ENCODE peak calls at places on chromosomes 11 and 22, in five cellular contexts. One of them, this sample, is unnamed.

GRCh38 chr11:1224491-1225385 is 1.9 kb downstream of the MUC5B start:
- DNase-seq in activated B cell treated with CpG ODN at 0.5 μM for 24 hours: no peak
- DNase-seq in fibroblast of mammary gland: no peak
- DNase-seq in CD8-positive, alpha-beta T cell: no peak
- DNase-seq in lower leg skin: no peak
- DNase-seq in this sample: peak; percentile 58

GRCh38 chr22:33542153-33542552 is 378.1 kb downstream of the LARGE1 start:
- DNase-seq in CD8-positive, alpha-beta T cell: no peak
- DNase-seq in activated B cell treated with CpG ODN at 0.5 μM for 24 hours: no peak
- DNase-seq in lower leg skin: no peak
- DNase-seq in fibroblast of mammary gland: peak; percentile 15
- DNase-seq in this sample: no peak

GRCh38 chr11:9613830-9614762 is 40.6 kb downstream of the WEE1 start:
- DNase-seq in lower leg skin: peak; percentile 74
- DNase-seq in fibroblast of mammary gland: peak; percentile 64
- DNase-seq in CD8-positive, alpha-beta T cell: peak; percentile 87
- DNase-seq in activated B cell treated with CpG ODN at 0.5 μM for 24 hours: peak; percentile 95
- DNase-seq in this sample: peak; percentile 87

GRCh38 chr11:69131644-69132300 is 24.0 kb upstream of the SMIM38 start:
- DNase-seq in activated B cell treated with CpG ODN at 0.5 μM for 24 hours: no peak
- DNase-seq in lower leg skin: peak; percentile 74
- DNase-seq in fibroblast of mammary gland: peak; percentile 63
- DNase-seq in CD8-positive, alpha-beta T cell: no peak
- DNase-seq in this sample: peak; percentile 82

GRCh38 chr11:90803366-90803765 is 580.5 kb upstream of the CHORDC1 start:
- DNase-seq in lower leg skin: no peak
- DNase-seq in activated B cell treated with CpG ODN at 0.5 μM for 24 hours: no peak
- DNase-seq in CD8-positive, alpha-beta T cell: no peak
- DNase-seq in fibroblast of mammary gland: no peak
- DNase-seq in this sample: no peak

GRCh38 chr11:78444726-78445125 is 27.1 kb upstream of the GAB2 start:
- DNase-seq in CD8-positive, alpha-beta T cell: no peak
- DNase-seq in activated B cell treated with CpG ODN at 0.5 μM for 24 hours: no peak
- DNase-seq in lower leg skin: no peak
- DNase-seq in fibroblast of mammary gland: no peak
- DNase-seq in this sample: no peak

GRCh38 chr11:116217006-116217405 is 555.8 kb downstream of the BUD13 start:
- DNase-seq in lower leg skin: no peak
- DNase-seq in activated B cell treated with CpG ODN at 0.5 μM for 24 hours: no peak
- DNase-seq in fibroblast of mammary gland: peak; percentile 39
- DNase-seq in CD8-positive, alpha-beta T cell: peak; percentile 12
- DNase-seq in this sample: no peak

GRCh38 chr22:21927174-21927823 is 25.3 kb downstream of the PPM1F start:
- DNase-seq in activated B cell treated with CpG ODN at 0.5 μM for 24 hours: no peak
- DNase-seq in fibroblast of mammary gland: no peak
- DNase-seq in lower leg skin: no peak
- DNase-seq in CD8-positive, alpha-beta T cell: no peak
- DNase-seq in this sample: peak; percentile 31

GRCh38 chr22:28016781-28017557 is 97.9 kb upstream of the PITPNB start:
- DNase-seq in lower leg skin: no peak
- DNase-seq in activated B cell treated with CpG ODN at 0.5 μM for 24 hours: peak; percentile 7
- DNase-seq in fibroblast of mammary gland: no peak
- DNase-seq in CD8-positive, alpha-beta T cell: no peak
- DNase-seq in this sample: no peak

GRCh38 chr22:50057868-50058311 is at the start of gene TTLL8:
- DNase-seq in activated B cell treated with CpG ODN at 0.5 μM for 24 hours: no peak
- DNase-seq in fibroblast of mammary gland: no peak
- DNase-seq in lower leg skin: no peak
- DNase-seq in CD8-positive, alpha-beta T cell: no peak
- DNase-seq in this sample: peak; percentile 33

GRCh38 chr22:19943665-19944026 is 2.0 kb upstream of the TXNRD2 start:
- DNase-seq in activated B cell treated with CpG ODN at 0.5 μM for 24 hours: no peak
- DNase-seq in lower leg skin: no peak
- DNase-seq in CD8-positive, alpha-beta T cell: no peak
- DNase-seq in fibroblast of mammary gland: peak; percentile 77
- DNase-seq in this sample: no peak

GRCh38 chr22:17077255-17077654 is 7.5 kb upstream of the IL17RA start:
- DNase-seq in activated B cell treated with CpG ODN at 0.5 μM for 24 hours: no peak
- DNase-seq in fibroblast of mammary gland: peak; percentile 72
- DNase-seq in lower leg skin: no peak
- DNase-seq in CD8-positive, alpha-beta T cell: no peak
- DNase-seq in this sample: no peak

GRCh38 chr11:46382644-46383403 is 1.4 kb downstream of the MDK start:
- DNase-seq in CD8-positive, alpha-beta T cell: no peak
- DNase-seq in fibroblast of mammary gland: peak; percentile 53
- DNase-seq in lower leg skin: no peak
- DNase-seq in activated B cell treated with CpG ODN at 0.5 μM for 24 hours: no peak
- DNase-seq in this sample: peak; percentile 47

GRCh38 chr11:27282141-27282590 is 80.8 kb downstream of the CCDC34 start:
- DNase-seq in fibroblast of mammary gland: peak; percentile 95
- DNase-seq in activated B cell treated with CpG ODN at 0.5 μM for 24 hours: no peak
- DNase-seq in lower leg skin: no peak
- DNase-seq in CD8-positive, alpha-beta T cell: no peak
- DNase-seq in this sample: no peak

GRCh38 chr22:17143101-17143500 is 16.0 kb downstream of the HDHD5 start:
- DNase-seq in fibroblast of mammary gland: no peak
- DNase-seq in activated B cell treated with CpG ODN at 0.5 μM for 24 hours: no peak
- DNase-seq in CD8-positive, alpha-beta T cell: no peak
- DNase-seq in lower leg skin: no peak
- DNase-seq in this sample: no peak

GRCh38 chr11:10298342-10298741 is 4.3 kb upstream of the SBF2 start:
- DNase-seq in fibroblast of mammary gland: peak; percentile 90
- DNase-seq in lower leg skin: no peak
- DNase-seq in CD8-positive, alpha-beta T cell: peak; percentile 45
- DNase-seq in activated B cell treated with CpG ODN at 0.5 μM for 24 hours: no peak
- DNase-seq in this sample: no peak

GRCh38 chr11:77195071-77195705 is 67.1 kb downstream of the MYO7A start:
- DNase-seq in CD8-positive, alpha-beta T cell: no peak
- DNase-seq in lower leg skin: no peak
- DNase-seq in fibroblast of mammary gland: no peak
- DNase-seq in activated B cell treated with CpG ODN at 0.5 μM for 24 hours: no peak
- DNase-seq in this sample: no peak

GRCh38 chr22:48264586-48264985 is 1502.1 kb downstream of the TBC1D22A start:
- DNase-seq in activated B cell treated with CpG ODN at 0.5 μM for 24 hours: no peak
- DNase-seq in lower leg skin: no peak
- DNase-seq in fibroblast of mammary gland: no peak
- DNase-seq in CD8-positive, alpha-beta T cell: no peak
- DNase-seq in this sample: no peak

GRCh38 chr22:37198290-37199102 is 10.4 kb upstream of the C1QTNF6 start:
- DNase-seq in lower leg skin: peak; percentile 85
- DNase-seq in CD8-positive, alpha-beta T cell: peak; percentile 94
- DNase-seq in fibroblast of mammary gland: peak; percentile 73
- DNase-seq in activated B cell treated with CpG ODN at 0.5 μM for 24 hours: peak; percentile 88
- DNase-seq in this sample: peak; percentile 95

GRCh38 chr22:31917227-31917921 is 27.0 kb upstream of the YWHAH start:
- DNase-seq in fibroblast of mammary gland: no peak
- DNase-seq in activated B cell treated with CpG ODN at 0.5 μM for 24 hours: peak; percentile 34
- DNase-seq in CD8-positive, alpha-beta T cell: no peak
- DNase-seq in lower leg skin: no peak
- DNase-seq in this sample: no peak

GRCh38 chr11:117930668-117931330 is 1.6 kb upstream of the TMPRSS13 start:
- DNase-seq in activated B cell treated with CpG ODN at 0.5 μM for 24 hours: no peak
- DNase-seq in fibroblast of mammary gland: no peak
- DNase-seq in lower leg skin: no peak
- DNase-seq in CD8-positive, alpha-beta T cell: peak; percentile 34
- DNase-seq in this sample: no peak

GRCh38 chr22:42065408-42066132 is 5.0 kb downstream of the NAGA start:
- DNase-seq in fibroblast of mammary gland: no peak
- DNase-seq in activated B cell treated with CpG ODN at 0.5 μM for 24 hours: no peak
- DNase-seq in CD8-positive, alpha-beta T cell: no peak
- DNase-seq in lower leg skin: peak; percentile 7
- DNase-seq in this sample: no peak

GRCh38 chr11:108697872-108698473 is 33.1 kb downstream of the DDX10 start:
- DNase-seq in activated B cell treated with CpG ODN at 0.5 μM for 24 hours: no peak
- DNase-seq in lower leg skin: peak; percentile 56
- DNase-seq in CD8-positive, alpha-beta T cell: no peak
- DNase-seq in fibroblast of mammary gland: peak; percentile 84
- DNase-seq in this sample: peak; percentile 42

GRCh38 chr11:2173150-2173693 is 1.6 kb upstream of the TH start:
- DNase-seq in lower leg skin: no peak
- DNase-seq in CD8-positive, alpha-beta T cell: no peak
- DNase-seq in activated B cell treated with CpG ODN at 0.5 μM for 24 hours: no peak
- DNase-seq in fibroblast of mammary gland: no peak
- DNase-seq in this sample: peak; percentile 53

GRCh38 chr22:22943521-22944267 is 56.1 kb downstream of the IGLL5 start:
- DNase-seq in CD8-positive, alpha-beta T cell: no peak
- DNase-seq in activated B cell treated with CpG ODN at 0.5 μM for 24 hours: peak; percentile 30
- DNase-seq in fibroblast of mammary gland: no peak
- DNase-seq in lower leg skin: no peak
- DNase-seq in this sample: no peak

GRCh38 chr11:10528121-10528520 is 12.9 kb downstream of the RNF141 start:
- DNase-seq in fibroblast of mammary gland: no peak
- DNase-seq in CD8-positive, alpha-beta T cell: no peak
- DNase-seq in activated B cell treated with CpG ODN at 0.5 μM for 24 hours: no peak
- DNase-seq in lower leg skin: no peak
- DNase-seq in this sample: no peak

GRCh38 chr11:109960831-109961230 is 132.4 kb upstream of the ZC3H12C start:
- DNase-seq in activated B cell treated with CpG ODN at 0.5 μM for 24 hours: no peak
- DNase-seq in lower leg skin: peak; percentile 49
- DNase-seq in fibroblast of mammary gland: peak; percentile 96
- DNase-seq in CD8-positive, alpha-beta T cell: no peak
- DNase-seq in this sample: no peak

GRCh38 chr11:15911377-15912044 is 444.8 kb downstream of the SOX6 start:
- DNase-seq in CD8-positive, alpha-beta T cell: no peak
- DNase-seq in activated B cell treated with CpG ODN at 0.5 μM for 24 hours: no peak
- DNase-seq in lower leg skin: no peak
- DNase-seq in fibroblast of mammary gland: peak; percentile 35
- DNase-seq in this sample: no peak

GRCh38 chr11:56716379-56716854 is 17.5 kb downstream of the OR9G1 start:
- DNase-seq in lower leg skin: no peak
- DNase-seq in fibroblast of mammary gland: no peak
- DNase-seq in activated B cell treated with CpG ODN at 0.5 μM for 24 hours: no peak
- DNase-seq in CD8-positive, alpha-beta T cell: no peak
- DNase-seq in this sample: no peak

GRCh38 chr11:133403900-133404299 is 128.4 kb downstream of the OPCML start:
- DNase-seq in fibroblast of mammary gland: no peak
- DNase-seq in activated B cell treated with CpG ODN at 0.5 μM for 24 hours: no peak
- DNase-seq in lower leg skin: no peak
- DNase-seq in CD8-positive, alpha-beta T cell: no peak
- DNase-seq in this sample: no peak
- TF ChIP-seq CTCF in fibroblast of mammary gland: no peak
- TF ChIP-seq CTCF in activated B cell treated with CpG ODN at 0.5 μM for 24 hours: no peak
- TF ChIP-seq CTCF in lower leg skin: no peak
- TF ChIP-seq CTCF in CD8-positive, alpha-beta T cell: no peak
- TF ChIP-seq CTCF in this sample: peak; percentile 21

DNA sequence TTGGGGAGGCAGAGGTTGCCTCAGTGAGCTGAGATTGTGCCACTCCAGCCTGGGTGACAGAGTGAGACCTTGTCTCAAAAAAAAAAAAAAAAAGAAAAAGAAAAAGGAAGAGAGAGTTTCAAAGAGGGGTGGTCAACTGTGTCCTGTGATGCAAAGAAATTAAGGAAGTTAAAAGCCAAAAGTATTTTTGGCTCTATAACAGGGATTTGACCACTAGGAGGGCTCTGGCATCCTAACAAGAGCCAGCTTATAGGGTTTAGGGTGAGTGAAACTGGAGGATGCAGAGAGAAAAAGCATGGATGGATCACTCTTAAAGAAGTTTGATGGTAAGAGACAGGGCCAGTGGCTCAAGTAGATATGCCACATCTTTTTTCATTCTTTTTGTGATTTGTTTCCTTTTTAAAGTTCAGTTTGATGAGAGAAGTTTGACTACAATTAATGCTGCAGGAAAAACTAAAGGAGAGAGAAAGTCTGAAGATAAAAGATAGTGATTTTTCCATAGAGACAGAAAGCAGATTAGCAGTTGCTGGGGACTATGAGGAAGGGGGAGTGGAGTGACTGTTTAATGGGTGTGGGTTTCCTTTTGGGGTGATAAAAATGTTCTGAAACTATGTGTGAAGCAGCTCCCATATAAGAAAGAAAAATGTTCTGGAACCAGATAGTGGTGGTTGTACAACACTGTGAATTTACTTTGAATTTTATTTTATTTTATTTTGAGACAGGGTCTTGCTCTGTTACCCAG is 11.1 kb upstream of the MICAL2 start:
- DNase-seq in activated B cell treated with CpG ODN at 0.5 μM for 24 hours: no peak
- DNase-seq in CD8-positive, alpha-beta T cell: no peak
- DNase-seq in lower leg skin: no peak
- DNase-seq in fibroblast of mammary gland: peak; percentile 58
- DNase-seq in this sample: no peak
- TF ChIP-seq CTCF in activated B cell treated with CpG ODN at 0.5 μM for 24 hours: no peak
- TF ChIP-seq CTCF in CD8-positive, alpha-beta T cell: no peak
- TF ChIP-seq CTCF in lower leg skin: no peak
- TF ChIP-seq CTCF in fibroblast of mammary gland: peak; percentile 60
- TF ChIP-seq CTCF in this sample: no peak

GRCh38 chr11:65814131-65814959 is 19.4 kb upstream of the SNX32 start:
- DNase-seq in CD8-positive, alpha-beta T cell: no peak
- DNase-seq in lower leg skin: no peak
- DNase-seq in fibroblast of mammary gland: peak; percentile 86
- DNase-seq in activated B cell treated with CpG ODN at 0.5 μM for 24 hours: no peak
- DNase-seq in this sample: no peak

GRCh38 chr11:65817312-65817814 is 16.4 kb upstream of the SNX32 start:
- DNase-seq in fibroblast of mammary gland: peak; percentile 7
- DNase-seq in activated B cell treated with CpG ODN at 0.5 μM for 24 hours: no peak
- DNase-seq in CD8-positive, alpha-beta T cell: no peak
- DNase-seq in lower leg skin: no peak
- DNase-seq in this sample: no peak

GRCh38 chr11:65821107-65821506 is 12.7 kb upstream of the SNX32 start:
- DNase-seq in activated B cell treated with CpG ODN at 0.5 μM for 24 hours: no peak
- DNase-seq in lower leg skin: no peak
- DNase-seq in fibroblast of mammary gland: no peak
- DNase-seq in CD8-positive, alpha-beta T cell: no peak
- DNase-seq in this sample: no peak

GRCh38 chr11:65814960-65815565 is 18.7 kb upstream of the SNX32 start:
- DNase-seq in CD8-positive, alpha-beta T cell: no peak
- DNase-seq in lower leg skin: no peak
- DNase-seq in fibroblast of mammary gland: no peak
- DNase-seq in activated B cell treated with CpG ODN at 0.5 μM for 24 hours: no peak
- DNase-seq in this sample: no peak

GRCh38 chr11:65817815-65818680 is 15.7 kb upstream of the SNX32 start:
- DNase-seq in lower leg skin: peak; percentile 90
- DNase-seq in fibroblast of mammary gland: peak; percentile 79
- DNase-seq in CD8-positive, alpha-beta T cell: peak; percentile 97
- DNase-seq in activated B cell treated with CpG ODN at 0.5 μM for 24 hours: peak; percentile 95
- DNase-seq in this sample: peak; percentile 99
- TF ChIP-seq CTCF in lower leg skin: peak; percentile 97
- TF ChIP-seq CTCF in fibroblast of mammary gland: peak; percentile 77
- TF ChIP-seq CTCF in CD8-positive, alpha-beta T cell: peak; percentile 100
- TF ChIP-seq CTCF in activated B cell treated with CpG ODN at 0.5 μM for 24 hours: peak; percentile 96
- TF ChIP-seq CTCF in this sample: peak; percentile 99

GRCh38 chr22:35043251-35043931 is 22.6 kb upstream of the ISX start:
- DNase-seq in CD8-positive, alpha-beta T cell: no peak
- DNase-seq in fibroblast of mammary gland: no peak
- DNase-seq in lower leg skin: no peak
- DNase-seq in activated B cell treated with CpG ODN at 0.5 μM for 24 hours: no peak
- DNase-seq in this sample: no peak
- TF ChIP-seq CTCF in CD8-positive, alpha-beta T cell: no peak
- TF ChIP-seq CTCF in fibroblast of mammary gland: no peak
- TF ChIP-seq CTCF in lower leg skin: no peak
- TF ChIP-seq CTCF in activated B cell treated with CpG ODN at 0.5 μM for 24 hours: no peak
- TF ChIP-seq CTCF in this sample: no peak